ENCODE peak calls at places on chromosomes 5 and 9, in nine cellular contexts. O, H, Y, M, C, I, K, W and P are unnamed samples.

GRCh38 chr9:85723220-85723619 is 18.5 kb downstream of the AGTPBP1 start:
- DNase-seq in M (peak), I (no peak), O (no peak), W (peak), H (peak), Y (no peak), C (no peak), K (no peak), P (no peak)

GRCh38 chr5:57175586-57175985 is 1.7 kb downstream of the GPBP1 start:
- DNase-seq in K (peak), C (no peak), H (peak), Y (peak), I (no peak), W (no peak), O (no peak), M (no peak), P (no peak)

GRCh38 chr5:28281381-28281780 is 1243.0 kb upstream of the CDH9 start:
- DNase-seq in W (no peak), K (no peak), Y (no peak), M (no peak), C (no peak), I (peak), O (no peak), H (no peak), P (no peak)

GRCh38 chr5:157972579-157972978 is 113.6 kb upstream of the CLINT1 start:
- DNase-seq in Y (no peak), C (no peak), W (no peak), O (no peak), M (no peak), K (no peak), I (no peak), H (no peak), P (no peak)

GRCh38 chr5:132181011-132181629 is 46.5 kb downstream of the P4HA2 start:
- DNase-seq in W (no peak), M (no peak), K (no peak), C (no peak), H (no peak), O (no peak), I (no peak), Y (no peak), P (no peak)

GRCh38 chr5:138455191-138455930 is 9.9 kb upstream of the EGR1 start:
- DNase-seq in Y (no peak), M (no peak), H (no peak), K (no peak), O (no peak), I (no peak), C (no peak), W (no peak), P (no peak)

GRCh38 chr5:72209515-72210115 is 102.3 kb downstream of the MAP1B start:
- DNase-seq in Y (no peak), I (no peak), C (no peak), O (no peak), W (no peak), M (no peak), H (no peak), K (no peak), P (peak)

GRCh38 chr5:16489322-16489791 is 23.8 kb upstream of the ZNF622 start:
- DNase-seq in O (peak), M (no peak), H (no peak), W (no peak), I (peak), K (peak), C (no peak), Y (no peak), P (no peak)

GRCh38 chr5:6713274-6714181 is at the start of gene TENT4A:
- DNase-seq in O (no peak), M (no peak), C (peak), Y (no peak), I (no peak), W (no peak), H (no peak), K (no peak), P (no peak)

GRCh38 chr5:87308024-87308423 is 40.3 kb downstream of the RASA1 start:
- DNase-seq in M (no peak), C (no peak), K (peak), O (no peak), Y (no peak), W (no peak), H (no peak), I (no peak), P (no peak)

GRCh38 chr9:80650964-80651555 is 1038.3 kb downstream of the TLE1 start:
- DNase-seq in I (no peak), O (no peak), C (no peak), W (no peak), H (no peak), Y (no peak), K (no peak), M (no peak), P (no peak)

GRCh38 chr5:55276771-55277170 is 30.7 kb downstream of the DHX29 start:
- DNase-seq in C (no peak), H (no peak), I (no peak), O (no peak), M (no peak), K (no peak), W (no peak), Y (no peak), P (no peak)

GRCh38 chr9:87007711-87008360 is 60.5 kb upstream of the GAS1 start:
- DNase-seq in K (no peak), W (no peak), M (no peak), O (no peak), Y (no peak), I (no peak), C (no peak), H (no peak), P (no peak)

GRCh38 chr5:176780071-176780850 is 30.1 kb upstream of the UNC5A start:
- DNase-seq in H (no peak), M (no peak), I (no peak), Y (no peak), C (peak), W (no peak), O (no peak), K (no peak), P (no peak)

GRCh38 chr5:14681236-14681752 is 16.8 kb downstream of the OTULIN start:
- DNase-seq in C (no peak), I (no peak), M (no peak), O (no peak), K (no peak), W (no peak), H (no peak), Y (no peak), P (no peak)

GRCh38 chr9:126794441-126794840 is 10.4 kb upstream of the ZBTB43 start:
- DNase-seq in H (no peak), M (no peak), O (no peak), K (no peak), C (no peak), W (no peak), Y (no peak), I (no peak), P (no peak)

GRCh38 chr5:320524-321232 is 836 bp upstream of the AHRR start:
- DNase-seq in W (no peak), H (no peak), K (no peak), M (no peak), O (no peak), I (no peak), C (no peak), Y (no peak), P (no peak)

GRCh38 chr5:65255294-65255693 is 226.4 kb downstream of the ADAMTS6 start:
- DNase-seq in K (no peak), O (no peak), M (no peak), C (no peak), Y (no peak), W (no peak), H (no peak), I (no peak), P (no peak)

GRCh38 chr5:73327908-73328455 is 120.6 kb downstream of the FOXD1 start:
- DNase-seq in W (no peak), O (no peak), I (no peak), Y (no peak), M (no peak), H (no peak), C (no peak), K (no peak), P (no peak)

GRCh38 chr5:104793031-104793430 is 1230.4 kb upstream of the NUDT12 start:
- DNase-seq in M (no peak), W (no peak), I (no peak), Y (no peak), C (no peak), O (no peak), H (no peak), K (no peak), P (no peak)

GRCh38 chr9:18190671-18191374 is 283.1 kb upstream of the ADAMTSL1 start:
- DNase-seq in O (peak), M (no peak), Y (no peak), I (no peak), H (no peak), W (no peak), K (no peak), C (no peak), P (no peak)

GRCh38 chr9:90394866-90395265 is 247.8 kb downstream of the DIRAS2 start:
- DNase-seq in K (no peak), Y (no peak), I (no peak), W (no peak), C (no peak), M (no peak), O (no peak), H (no peak), P (no peak)